ENCODE peak calls at places on chromosomes 11 and 22, in six cellular contexts. X is HL-60, E is lower lobe of right lung, M is mesendoderm, A is fibroblast of pulmonary artery, B is choroid plexus epithelial cell. F is an unnamed sample.

GRCh38 chr11:116719102-116719501 is 53.7 kb downstream of the BUD13 start:
- DNase-seq in X (no peak), E (no peak), M (no peak), A (no peak), B (no peak), F (no peak)

GRCh38 chr11:45667929-45668680 is 2.7 kb upstream of the CHST1 start:
- DNase-seq in X (no peak), E (no peak), M (no peak), A (no peak), B (no peak), F (no peak)

GRCh38 chr11:47271328-47271727 is 1.4 kb downstream of the MADD start:
- DNase-seq in X (no peak), E (no peak), M (peak), A (no peak), B (no peak), F (no peak)

GRCh38 chr11:78138694-78139421 is 568 bp downstream of the ALG8 start:
- DNase-seq in X (peak), E (no peak), M (peak), A (peak), B (peak), F (no peak)

GRCh38 chr11:71425851-71426250 is 22.3 kb downstream of the DHCR7 start:
- DNase-seq in X (no peak), E (no peak), M (no peak), A (no peak), B (no peak), F (no peak)

GRCh38 chr11:12767022-12767421 is 92.8 kb downstream of the TEAD1 start:
- DNase-seq in X (no peak), E (no peak), M (no peak), A (no peak), B (no peak), F (no peak)

GRCh38 chr11:101860694-101861371 is 54.0 kb upstream of the CEP126 start:
- DNase-seq in X (peak), E (no peak), M (peak), A (peak), B (peak), F (no peak)

GRCh38 chr11:32069361-32070058 is 21.4 kb upstream of the RCN1 start:
- DNase-seq in X (no peak), E (no peak), M (no peak), A (no peak), B (no peak), F (no peak)

GRCh38 chr11:99268895-99269294 is 248.1 kb downstream of the CNTN5 start:
- DNase-seq in X (no peak), E (no peak), M (no peak), A (no peak), B (no peak), F (no peak)

GRCh38 chr11:61148016-61148640 is 13.1 kb downstream of the VPS37C start:
- DNase-seq in X (no peak), E (peak), M (no peak), A (no peak), B (no peak), F (no peak)

GRCh38 chr11:85086511-85087284 is 540.4 kb downstream of the DLG2 start:
- DNase-seq in X (no peak), E (no peak), M (no peak), A (no peak), B (peak), F (no peak)

GRCh38 chr11:16394947-16395346 is 38.6 kb upstream of the SOX6 start:
- DNase-seq in X (no peak), E (no peak), M (no peak), A (no peak), B (no peak), F (no peak)

GRCh38 chr11:16395601-16396000 is 39.3 kb upstream of the SOX6 start:
- DNase-seq in X (no peak), E (no peak), M (no peak), A (no peak), B (no peak), F (no peak)

GRCh38 chr11:16393335-16393734 is 37.0 kb upstream of the SOX6 start:
- DNase-seq in X (no peak), E (no peak), M (no peak), A (no peak), B (no peak), F (no peak)

GRCh38 chr11:16392646-16393045 is 36.3 kb upstream of the SOX6 start:
- DNase-seq in X (no peak), E (no peak), M (no peak), A (no peak), B (no peak), F (no peak)

GRCh38 chr11:16397355-16397754 is 41.0 kb upstream of the SOX6 start:
- DNase-seq in X (no peak), E (no peak), M (no peak), A (no peak), B (no peak), F (no peak)
- H3K4me3 ChIP-seq in X (no peak), E (no peak), M (no peak), A (no peak), B (no peak), F (no peak)

GRCh38 chr11:128501576-128502549 is 85.5 kb downstream of the ETS1 start:
- DNase-seq in X (no peak), E (no peak), M (peak), A (peak), B (peak), F (no peak)
- H3K4me3 ChIP-seq in X (no peak), E (no peak), M (no peak), A (peak), B (no peak), F (no peak)

GRCh38 chr11:94018721-94019120 is 2.4 kb upstream of the HEPHL1 start:
- DNase-seq in X (no peak), E (no peak), M (no peak), A (no peak), B (peak), F (no peak)
- H3K4me3 ChIP-seq in X (no peak), E (no peak), M (no peak), A (no peak), B (no peak), F (no peak)

GRCh38 chr22:29722151-29722550 is 2.3 kb downstream of the CABP7 start:
- DNase-seq in X (no peak), E (no peak), M (no peak), A (no peak), B (no peak), F (no peak)

GRCh38 chr22:29718949-29719893 is 582 bp upstream of the CABP7 start:
- DNase-seq in X (no peak), E (no peak), M (no peak), A (no peak), B (no peak), F (no peak)

GRCh38 chr22:29720824-29721323 is 1.1 kb downstream of the CABP7 start:
- DNase-seq in X (no peak), E (no peak), M (no peak), A (no peak), B (no peak), F (no peak)

GRCh38 chr22:29717789-29718188 is 2.0 kb upstream of the CABP7 start:
- DNase-seq in X (no peak), E (no peak), M (no peak), A (no peak), B (no peak), F (no peak)

GRCh38 chr22:29719894-29720645 is at the start of gene CABP7:
- DNase-seq in X (no peak), E (no peak), M (no peak), A (no peak), B (no peak), F (no peak)
- H3K4me3 ChIP-seq in X (no peak), E (peak), M (no peak), A (no peak), B (no peak), F (peak)

DNA sequence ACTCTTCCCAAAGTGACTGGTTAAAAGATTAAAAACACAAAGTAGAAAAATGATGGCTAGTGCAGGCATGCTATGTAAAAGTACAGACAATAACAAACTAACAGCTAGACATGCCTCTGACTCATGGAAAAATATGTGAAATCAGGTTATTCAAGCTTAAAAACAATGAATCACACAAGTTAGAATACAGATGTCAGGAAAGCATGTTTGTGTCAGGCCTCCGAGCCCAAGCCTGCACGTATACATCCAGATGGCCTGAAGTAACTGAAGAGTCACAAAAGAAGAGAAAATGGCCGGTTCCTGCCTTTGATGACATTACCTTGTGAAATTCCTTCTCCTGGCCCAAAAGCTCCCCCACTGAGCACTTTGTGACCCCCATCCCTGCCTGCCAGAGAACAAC is 110.1 kb downstream of the NOX4 start:
- DNase-seq in X (no peak), E (no peak), M (peak), A (peak), B (peak), F (no peak)
- H3K4me3 ChIP-seq in X (no peak), E (no peak), M (no peak), A (no peak), B (no peak), F (no peak)

GRCh38 chr22:35894464-35894878 is 134.2 kb downstream of the RBFOX2 start:
- DNase-seq in X (no peak), E (no peak), M (peak), A (peak), B (peak), F (no peak)

GRCh38 chr22:35891442-35891841 is 137.2 kb downstream of the RBFOX2 start:
- DNase-seq in X (no peak), E (no peak), M (no peak), A (no peak), B (no peak), F (no peak)

GRCh38 chr22:35894937-35895708 is 133.5 kb downstream of the RBFOX2 start:
- DNase-seq in X (no peak), E (no peak), M (no peak), A (peak), B (peak), F (no peak)

GRCh38 chr22:35892192-35892591 is 136.4 kb downstream of the RBFOX2 start:
- DNase-seq in X (no peak), E (no peak), M (no peak), A (peak), B (peak), F (no peak)

GRCh38 chr22:35893698-35894097 is 134.9 kb downstream of the RBFOX2 start:
- DNase-seq in X (no peak), E (no peak), M (no peak), A (peak), B (peak), F (no peak)
- H3K4me3 ChIP-seq in X (no peak), E (no peak), M (no peak), A (no peak), B (no peak), F (peak)

GRCh38 chr11:114307524-114308203 is 11.5 kb downstream of the NNMT start:
- DNase-seq in X (peak), E (peak), M (no peak), A (peak), B (peak), F (no peak)

GRCh38 chr11:114310095-114310494 is 13.9 kb downstream of the NNMT start:
- DNase-seq in X (no peak), E (no peak), M (no peak), A (peak), B (no peak), F (no peak)

GRCh38 chr11:114308689-114309089 is 12.5 kb downstream of the NNMT start:
- DNase-seq in X (peak), E (no peak), M (no peak), A (peak), B (peak), F (no peak)

GRCh38 chr11:114311946-114312345 is 15.7 kb downstream of the NNMT start:
- DNase-seq in X (no peak), E (no peak), M (no peak), A (peak), B (no peak), F (no peak)

GRCh38 chr11:114309517-114309916 is 13.3 kb downstream of the NNMT start:
- DNase-seq in X (no peak), E (no peak), M (no peak), A (peak), B (no peak), F (no peak)
- H3K4me3 ChIP-seq in X (no peak), E (no peak), M (no peak), A (peak), B (no peak), F (no peak)

GRCh38 chr11:87015645-87016044 is 22.1 kb upstream of the TMEM135 start:
- DNase-seq in X (no peak), E (no peak), M (no peak), A (no peak), B (no peak), F (no peak)

GRCh38 chr11:87012089-87012488 is 25.6 kb upstream of the TMEM135 start:
- DNase-seq in X (no peak), E (no peak), M (no peak), A (no peak), B (no peak), F (no peak)

GRCh38 chr11:87013852-87014251 is 23.9 kb upstream of the TMEM135 start:
- DNase-seq in X (no peak), E (no peak), M (no peak), A (peak), B (no peak), F (no peak)

GRCh38 chr11:87007938-87008337 is 29.8 kb upstream of the TMEM135 start:
- DNase-seq in X (no peak), E (no peak), M (no peak), A (peak), B (peak), F (no peak)

GRCh38 chr11:87012673-87013072 is 25.1 kb upstream of the TMEM135 start:
- DNase-seq in X (no peak), E (no peak), M (no peak), A (no peak), B (no peak), F (no peak)
- H3K4me3 ChIP-seq in X (no peak), E (no peak), M (no peak), A (no peak), B (no peak), F (no peak)

DNA sequence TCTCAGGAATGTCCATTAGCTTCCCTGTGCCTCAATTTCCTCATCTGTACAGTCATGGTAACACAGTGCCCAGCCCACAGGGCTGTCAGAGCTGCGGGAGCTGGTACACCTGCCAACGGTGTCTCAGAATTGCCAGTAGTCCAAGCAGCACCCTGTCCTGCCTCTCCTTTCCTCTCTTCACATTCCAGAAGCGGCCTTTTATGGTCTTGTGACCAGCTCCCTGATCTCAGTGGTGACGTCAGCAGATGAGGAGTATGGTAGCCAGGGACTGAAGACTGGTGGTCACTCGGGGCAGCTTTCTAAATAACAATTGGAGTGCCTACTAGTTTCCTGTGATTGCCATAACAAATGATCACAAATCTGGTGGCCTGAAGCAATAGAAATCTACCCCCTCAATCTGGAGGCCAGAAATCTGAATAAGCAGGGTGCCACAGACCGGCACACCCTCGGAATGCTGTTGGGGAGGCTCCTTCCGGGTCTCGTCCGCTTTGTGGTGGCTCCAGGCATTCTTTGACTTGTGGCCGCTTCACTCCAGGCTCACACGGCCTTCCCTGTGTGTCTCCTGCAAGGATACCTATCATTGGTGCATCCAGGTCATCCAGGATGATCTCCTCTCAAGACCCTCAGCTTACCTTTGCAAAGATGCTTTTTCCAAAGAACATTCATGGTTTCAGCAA is 2.1 kb downstream of the FADD start:
- DNase-seq in X (no peak), E (no peak), M (peak), A (peak), B (peak), F (no peak)
- H3K4me3 ChIP-seq in X (no peak), E (peak), M (no peak), A (peak), B (peak), F (no peak)